ENCODE peak calls at places on chromosome 17, in six cellular contexts. One of them, this sample, is unnamed.

GRCh38 chr17:9402590-9403199 is 172.9 kb downstream of the STX8 start:
- DNase-seq in NCI-H1436: no peak
- DNase-seq in fibroblast of pulmonary artery: peak; percentile 55
- DNase-seq in uterus: no peak
- DNase-seq in activated CD4-positive, alpha-beta T cell treated with anti-CD3 and anti-CD28 coated beads, Interleukin-2, amount 10 ng/mL, durations not matched to agents 7 days and 5 days: peak; percentile 58
- DNase-seq in spleen: no peak
- DNase-seq in this sample: no peak

GRCh38 chr17:1736348-1737281 is 6.1 kb upstream of the SERPINF2 start:
- DNase-seq in NCI-H1436: no peak
- DNase-seq in fibroblast of pulmonary artery: peak; percentile 95
- DNase-seq in uterus: peak; percentile 89
- DNase-seq in activated CD4-positive, alpha-beta T cell treated with anti-CD3 and anti-CD28 coated beads, Interleukin-2, amount 10 ng/mL, durations not matched to agents 7 days and 5 days: no peak
- DNase-seq in spleen: peak; percentile 86
- DNase-seq in this sample: peak; percentile 92

GRCh38 chr17:35795007-35795870 is at the start of gene MMP28:
- DNase-seq in NCI-H1436: peak; percentile 17
- DNase-seq in fibroblast of pulmonary artery: no peak
- DNase-seq in uterus: no peak
- DNase-seq in activated CD4-positive, alpha-beta T cell treated with anti-CD3 and anti-CD28 coated beads, Interleukin-2, amount 10 ng/mL, durations not matched to agents 7 days and 5 days: peak; percentile 29
- DNase-seq in spleen: peak; percentile 82
- DNase-seq in this sample: peak; percentile 81

GRCh38 chr17:48472485-48473281 is 42.7 kb upstream of the SKAP1 start:
- DNase-seq in NCI-H1436: peak; percentile 43
- DNase-seq in fibroblast of pulmonary artery: peak; percentile 44
- DNase-seq in uterus: no peak
- DNase-seq in activated CD4-positive, alpha-beta T cell treated with anti-CD3 and anti-CD28 coated beads, Interleukin-2, amount 10 ng/mL, durations not matched to agents 7 days and 5 days: no peak
- DNase-seq in spleen: no peak
- DNase-seq in this sample: peak; percentile 84

GRCh38 chr17:64497565-64498035 is 746 bp upstream of the POLG2 start:
- DNase-seq in NCI-H1436: no peak
- DNase-seq in fibroblast of pulmonary artery: no peak
- DNase-seq in uterus: no peak
- DNase-seq in activated CD4-positive, alpha-beta T cell treated with anti-CD3 and anti-CD28 coated beads, Interleukin-2, amount 10 ng/mL, durations not matched to agents 7 days and 5 days: no peak
- DNase-seq in spleen: no peak
- DNase-seq in this sample: no peak

GRCh38 chr17:78132086-78132676 is 1.6 kb downstream of the TMC8 start:
- DNase-seq in NCI-H1436: no peak
- DNase-seq in fibroblast of pulmonary artery: no peak
- DNase-seq in uterus: no peak
- DNase-seq in activated CD4-positive, alpha-beta T cell treated with anti-CD3 and anti-CD28 coated beads, Interleukin-2, amount 10 ng/mL, durations not matched to agents 7 days and 5 days: peak; percentile 75
- DNase-seq in spleen: peak; percentile 97
- DNase-seq in this sample: peak; percentile 93

GRCh38 chr17:58317421-58318064 is 11.1 kb downstream of the TSPOAP1 start:
- DNase-seq in NCI-H1436: peak; percentile 56
- DNase-seq in fibroblast of pulmonary artery: peak; percentile 61
- DNase-seq in uterus: peak; percentile 22
- DNase-seq in activated CD4-positive, alpha-beta T cell treated with anti-CD3 and anti-CD28 coated beads, Interleukin-2, amount 10 ng/mL, durations not matched to agents 7 days and 5 days: peak; percentile 77
- DNase-seq in spleen: peak; percentile 85
- DNase-seq in this sample: no peak

GRCh38 chr17:29566473-29567361 is at the start of gene ABHD15:
- DNase-seq in NCI-H1436: peak; percentile 47
- DNase-seq in fibroblast of pulmonary artery: peak; percentile 63
- DNase-seq in uterus: peak; percentile 52
- DNase-seq in activated CD4-positive, alpha-beta T cell treated with anti-CD3 and anti-CD28 coated beads, Interleukin-2, amount 10 ng/mL, durations not matched to agents 7 days and 5 days: peak; percentile 57
- DNase-seq in spleen: peak; percentile 94
- DNase-seq in this sample: peak; percentile 90

GRCh38 chr17:68197997-68198930 is 49.6 kb upstream of the AMZ2 start:
- DNase-seq in NCI-H1436: no peak
- DNase-seq in fibroblast of pulmonary artery: no peak
- DNase-seq in uterus: no peak
- DNase-seq in activated CD4-positive, alpha-beta T cell treated with anti-CD3 and anti-CD28 coated beads, Interleukin-2, amount 10 ng/mL, durations not matched to agents 7 days and 5 days: no peak
- DNase-seq in spleen: no peak
- DNase-seq in this sample: no peak

GRCh38 chr17:62790554-62790953 is 17.6 kb downstream of the MARCHF10 start:
- DNase-seq in NCI-H1436: no peak
- DNase-seq in fibroblast of pulmonary artery: peak; percentile 62
- DNase-seq in uterus: no peak
- DNase-seq in activated CD4-positive, alpha-beta T cell treated with anti-CD3 and anti-CD28 coated beads, Interleukin-2, amount 10 ng/mL, durations not matched to agents 7 days and 5 days: no peak
- DNase-seq in spleen: no peak
- DNase-seq in this sample: no peak

GRCh38 chr17:75516255-75516618 is at the start of gene TSEN54:
- DNase-seq in NCI-H1436: peak; percentile 94
- DNase-seq in fibroblast of pulmonary artery: peak; percentile 89
- DNase-seq in uterus: peak; percentile 92
- DNase-seq in activated CD4-positive, alpha-beta T cell treated with anti-CD3 and anti-CD28 coated beads, Interleukin-2, amount 10 ng/mL, durations not matched to agents 7 days and 5 days: peak; percentile 95
- DNase-seq in spleen: peak; percentile 99
- DNase-seq in this sample: peak; percentile 99

GRCh38 chr17:13520899-13521572 is 80.7 kb downstream of the HS3ST3A1 start:
- DNase-seq in NCI-H1436: no peak
- DNase-seq in fibroblast of pulmonary artery: peak; percentile 59
- DNase-seq in uterus: no peak
- DNase-seq in activated CD4-positive, alpha-beta T cell treated with anti-CD3 and anti-CD28 coated beads, Interleukin-2, amount 10 ng/mL, durations not matched to agents 7 days and 5 days: no peak
- DNase-seq in spleen: no peak
- DNase-seq in this sample: no peak

GRCh38 chr17:7321466-7321865 is 6.3 kb upstream of the GPS2 start:
- DNase-seq in NCI-H1436: no peak
- DNase-seq in fibroblast of pulmonary artery: no peak
- DNase-seq in uterus: no peak
- DNase-seq in activated CD4-positive, alpha-beta T cell treated with anti-CD3 and anti-CD28 coated beads, Interleukin-2, amount 10 ng/mL, durations not matched to agents 7 days and 5 days: no peak
- DNase-seq in spleen: no peak
- DNase-seq in this sample: no peak

GRCh38 chr17:65287040-65287439 is 149.9 kb downstream of the RGS9 start:
- DNase-seq in NCI-H1436: no peak
- DNase-seq in fibroblast of pulmonary artery: peak; percentile 44
- DNase-seq in uterus: no peak
- DNase-seq in activated CD4-positive, alpha-beta T cell treated with anti-CD3 and anti-CD28 coated beads, Interleukin-2, amount 10 ng/mL, durations not matched to agents 7 days and 5 days: no peak
- DNase-seq in spleen: no peak
- DNase-seq in this sample: no peak

GRCh38 chr17:19329839-19330238 is 32.7 kb downstream of the B9D1 start:
- DNase-seq in NCI-H1436: no peak
- DNase-seq in fibroblast of pulmonary artery: no peak
- DNase-seq in uterus: no peak
- DNase-seq in activated CD4-positive, alpha-beta T cell treated with anti-CD3 and anti-CD28 coated beads, Interleukin-2, amount 10 ng/mL, durations not matched to agents 7 days and 5 days: no peak
- DNase-seq in spleen: no peak
- DNase-seq in this sample: no peak

GRCh38 chr17:58242171-58242784 is 3.9 kb downstream of the LPO start:
- DNase-seq in NCI-H1436: no peak
- DNase-seq in fibroblast of pulmonary artery: no peak
- DNase-seq in uterus: no peak
- DNase-seq in activated CD4-positive, alpha-beta T cell treated with anti-CD3 and anti-CD28 coated beads, Interleukin-2, amount 10 ng/mL, durations not matched to agents 7 days and 5 days: no peak
- DNase-seq in spleen: no peak
- DNase-seq in this sample: no peak

GRCh38 chr17:7927596-7927995 is 2.1 kb downstream of the KCNAB3 start:
- DNase-seq in NCI-H1436: no peak
- DNase-seq in fibroblast of pulmonary artery: no peak
- DNase-seq in uterus: no peak
- DNase-seq in activated CD4-positive, alpha-beta T cell treated with anti-CD3 and anti-CD28 coated beads, Interleukin-2, amount 10 ng/mL, durations not matched to agents 7 days and 5 days: no peak
- DNase-seq in spleen: no peak
- DNase-seq in this sample: no peak

GRCh38 chr17:47192549-47192948 is 3.5 kb upstream of the CDC27 start:
- DNase-seq in NCI-H1436: peak; percentile 20
- DNase-seq in fibroblast of pulmonary artery: no peak
- DNase-seq in uterus: no peak
- DNase-seq in activated CD4-positive, alpha-beta T cell treated with anti-CD3 and anti-CD28 coated beads, Interleukin-2, amount 10 ng/mL, durations not matched to agents 7 days and 5 days: no peak
- DNase-seq in spleen: no peak
- DNase-seq in this sample: no peak

GRCh38 chr17:63998050-63998720 is at the start of gene PRR29:
- DNase-seq in NCI-H1436: peak; percentile 78
- DNase-seq in fibroblast of pulmonary artery: peak; percentile 58
- DNase-seq in uterus: peak; percentile 33
- DNase-seq in activated CD4-positive, alpha-beta T cell treated with anti-CD3 and anti-CD28 coated beads, Interleukin-2, amount 10 ng/mL, durations not matched to agents 7 days and 5 days: peak; percentile 78
- DNase-seq in spleen: peak; percentile 93
- DNase-seq in this sample: peak; percentile 93

GRCh38 chr17:11990363-11990983 is 6.8 kb downstream of the ZNF18 start:
- DNase-seq in NCI-H1436: no peak
- DNase-seq in fibroblast of pulmonary artery: no peak
- DNase-seq in uterus: no peak
- DNase-seq in activated CD4-positive, alpha-beta T cell treated with anti-CD3 and anti-CD28 coated beads, Interleukin-2, amount 10 ng/mL, durations not matched to agents 7 days and 5 days: no peak
- DNase-seq in spleen: no peak
- DNase-seq in this sample: no peak

GRCh38 chr17:49016775-49017463 is 19.7 kb downstream of the IGF2BP1 start:
- DNase-seq in NCI-H1436: no peak
- DNase-seq in fibroblast of pulmonary artery: peak; percentile 89
- DNase-seq in uterus: peak; percentile 35
- DNase-seq in activated CD4-positive, alpha-beta T cell treated with anti-CD3 and anti-CD28 coated beads, Interleukin-2, amount 10 ng/mL, durations not matched to agents 7 days and 5 days: no peak
- DNase-seq in spleen: no peak
- DNase-seq in this sample: peak; percentile 92

GRCh38 chr17:80137131-80137530 is 9.8 kb downstream of the EIF4A3 start:
- DNase-seq in NCI-H1436: no peak
- DNase-seq in fibroblast of pulmonary artery: no peak
- DNase-seq in uterus: no peak
- DNase-seq in activated CD4-positive, alpha-beta T cell treated with anti-CD3 and anti-CD28 coated beads, Interleukin-2, amount 10 ng/mL, durations not matched to agents 7 days and 5 days: no peak
- DNase-seq in spleen: no peak
- DNase-seq in this sample: no peak

GRCh38 chr17:72715906-72716572 is 376.4 kb downstream of the SLC39A11 start:
- DNase-seq in NCI-H1436: no peak
- DNase-seq in fibroblast of pulmonary artery: peak; percentile 97
- DNase-seq in uterus: no peak
- DNase-seq in activated CD4-positive, alpha-beta T cell treated with anti-CD3 and anti-CD28 coated beads, Interleukin-2, amount 10 ng/mL, durations not matched to agents 7 days and 5 days: no peak
- DNase-seq in spleen: no peak
- DNase-seq in this sample: no peak

GRCh38 chr17:73334771-73335513 is 23.1 kb upstream of the CDC42EP4 start:
- DNase-seq in NCI-H1436: no peak
- DNase-seq in fibroblast of pulmonary artery: no peak
- DNase-seq in uterus: no peak
- DNase-seq in activated CD4-positive, alpha-beta T cell treated with anti-CD3 and anti-CD28 coated beads, Interleukin-2, amount 10 ng/mL, durations not matched to agents 7 days and 5 days: no peak
- DNase-seq in spleen: no peak
- DNase-seq in this sample: peak; percentile 60

GRCh38 chr17:79235808-79236207 is 161.2 kb downstream of the ENGASE start:
- DNase-seq in NCI-H1436: no peak
- DNase-seq in fibroblast of pulmonary artery: no peak
- DNase-seq in uterus: no peak
- DNase-seq in activated CD4-positive, alpha-beta T cell treated with anti-CD3 and anti-CD28 coated beads, Interleukin-2, amount 10 ng/mL, durations not matched to agents 7 days and 5 days: no peak
- DNase-seq in spleen: no peak
- DNase-seq in this sample: no peak

GRCh38 chr17:22217135-22217534 is 524.8 kb downstream of the KCNJ18 start:
- DNase-seq in NCI-H1436: no peak
- DNase-seq in fibroblast of pulmonary artery: no peak
- DNase-seq in uterus: no peak
- DNase-seq in activated CD4-positive, alpha-beta T cell treated with anti-CD3 and anti-CD28 coated beads, Interleukin-2, amount 10 ng/mL, durations not matched to agents 7 days and 5 days: no peak
- DNase-seq in spleen: peak; percentile 17
- DNase-seq in this sample: no peak

GRCh38 chr17:76014925-76015261 is 12.2 kb downstream of the EVPL start:
- DNase-seq in NCI-H1436: peak; percentile 84
- DNase-seq in fibroblast of pulmonary artery: no peak
- DNase-seq in uterus: no peak
- DNase-seq in activated CD4-positive, alpha-beta T cell treated with anti-CD3 and anti-CD28 coated beads, Interleukin-2, amount 10 ng/mL, durations not matched to agents 7 days and 5 days: no peak
- DNase-seq in spleen: no peak
- DNase-seq in this sample: no peak

GRCh38 chr17:36816214-36816613 is 121.1 kb upstream of the LHX1 start:
- DNase-seq in NCI-H1436: no peak
- DNase-seq in fibroblast of pulmonary artery: no peak
- DNase-seq in uterus: no peak
- DNase-seq in activated CD4-positive, alpha-beta T cell treated with anti-CD3 and anti-CD28 coated beads, Interleukin-2, amount 10 ng/mL, durations not matched to agents 7 days and 5 days: no peak
- DNase-seq in spleen: no peak
- DNase-seq in this sample: no peak

GRCh38 chr17:37417852-37418251 is 11.2 kb downstream of the TADA2A start:
- DNase-seq in NCI-H1436: no peak
- DNase-seq in fibroblast of pulmonary artery: no peak
- DNase-seq in uterus: no peak
- DNase-seq in activated CD4-positive, alpha-beta T cell treated with anti-CD3 and anti-CD28 coated beads, Interleukin-2, amount 10 ng/mL, durations not matched to agents 7 days and 5 days: no peak
- DNase-seq in spleen: no peak
- DNase-seq in this sample: no peak

GRCh38 chr17:42670199-42670924 is 6.4 kb downstream of the PLEKHH3 start:
- DNase-seq in NCI-H1436: no peak
- DNase-seq in fibroblast of pulmonary artery: no peak
- DNase-seq in uterus: no peak
- DNase-seq in activated CD4-positive, alpha-beta T cell treated with anti-CD3 and anti-CD28 coated beads, Interleukin-2, amount 10 ng/mL, durations not matched to agents 7 days and 5 days: peak; percentile 41
- DNase-seq in spleen: peak; percentile 88
- DNase-seq in this sample: peak; percentile 71

GRCh38 chr17:38619451-38619795 is 13.7 kb upstream of the SRCIN1 start:
- DNase-seq in NCI-H1436: no peak
- DNase-seq in fibroblast of pulmonary artery: no peak
- DNase-seq in uterus: no peak
- DNase-seq in activated CD4-positive, alpha-beta T cell treated with anti-CD3 and anti-CD28 coated beads, Interleukin-2, amount 10 ng/mL, durations not matched to agents 7 days and 5 days: no peak
- DNase-seq in spleen: peak; percentile 1
- DNase-seq in this sample: peak; percentile 4

GRCh38 chr17:45848868-45849535 is 4.3 kb downstream of the SPPL2C start:
- DNase-seq in NCI-H1436: no peak
- DNase-seq in fibroblast of pulmonary artery: no peak
- DNase-seq in uterus: no peak
- DNase-seq in activated CD4-positive, alpha-beta T cell treated with anti-CD3 and anti-CD28 coated beads, Interleukin-2, amount 10 ng/mL, durations not matched to agents 7 days and 5 days: no peak
- DNase-seq in spleen: peak; percentile 50
- DNase-seq in this sample: no peak

GRCh38 chr17:77392376-77393273 is 251.9 kb downstream of the SEC14L1 start:
- DNase-seq in NCI-H1436: no peak
- DNase-seq in fibroblast of pulmonary artery: no peak
- DNase-seq in uterus: peak; percentile 51
- DNase-seq in activated CD4-positive, alpha-beta T cell treated with anti-CD3 and anti-CD28 coated beads, Interleukin-2, amount 10 ng/mL, durations not matched to agents 7 days and 5 days: no peak
- DNase-seq in spleen: no peak
- DNase-seq in this sample: peak; percentile 87

GRCh38 chr17:28057731-28058246 is 15.3 kb downstream of the NLK start:
- DNase-seq in NCI-H1436: no peak
- DNase-seq in fibroblast of pulmonary artery: peak; percentile 39
- DNase-seq in uterus: no peak
- DNase-seq in activated CD4-positive, alpha-beta T cell treated with anti-CD3 and anti-CD28 coated beads, Interleukin-2, amount 10 ng/mL, durations not matched to agents 7 days and 5 days: no peak
- DNase-seq in spleen: no peak
- DNase-seq in this sample: no peak

GRCh38 chr17:17170346-17170976 is 35.7 kb downstream of the PLD6 start:
- DNase-seq in NCI-H1436: no peak
- DNase-seq in fibroblast of pulmonary artery: no peak
- DNase-seq in uterus: no peak
- DNase-seq in activated CD4-positive, alpha-beta T cell treated with anti-CD3 and anti-CD28 coated beads, Interleukin-2, amount 10 ng/mL, durations not matched to agents 7 days and 5 days: no peak
- DNase-seq in spleen: no peak
- DNase-seq in this sample: no peak